ENCODE peak calls at places on chromosome 6, in six cellular contexts. T, G, H, I, Z and L are unnamed samples.

GRCh38 chr6:125193208-125193607 is 39.6 kb downstream of the TPD52L1 start:
- DNase-seq in T (no peak), G (no peak), H (no peak), I (no peak), Z (no peak), L (no peak)

GRCh38 chr6:53939830-53940229 is 145.0 kb downstream of the LRRC1 start:
- DNase-seq in T (no peak), G (no peak), H (no peak), I (no peak), Z (no peak), L (no peak)

GRCh38 chr6:44203955-44204354 is 12.8 kb upstream of the MYMX start:
- DNase-seq in T (no peak), G (no peak), H (no peak), I (no peak), Z (no peak), L (no peak)

GRCh38 chr6:34301408-34301807 is 52.6 kb upstream of the SMIM29 start:
- DNase-seq in T (no peak), G (peak; percentile 66), H (peak; percentile 52), I (peak; percentile 94), Z (no peak), L (no peak)

GRCh38 chr6:85419046-85419759 is 30.7 kb upstream of the NT5E start:
- DNase-seq in T (no peak), G (peak; percentile 44), H (no peak), I (no peak), Z (no peak), L (no peak)

GRCh38 chr6:111291860-111292259 is 191.2 kb downstream of the REV3L start:
- DNase-seq in T (no peak), G (no peak), H (no peak), I (no peak), Z (no peak), L (no peak)

GRCh38 chr6:109182590-109182989 is 87.3 kb downstream of the CEP57L1 start:
- DNase-seq in T (no peak), G (no peak), H (no peak), I (no peak), Z (no peak), L (no peak)

GRCh38 chr6:12977206-12977605 is 260.6 kb downstream of the PHACTR1 start:
- DNase-seq in T (no peak), G (no peak), H (no peak), I (no peak), Z (no peak), L (no peak)

GRCh38 chr6:137297887-137298286 is 78.7 kb upstream of the IFNGR1 start:
- DNase-seq in T (no peak), G (peak; percentile 82), H (no peak), I (peak; percentile 80), Z (no peak), L (no peak)

GRCh38 chr6:38715016-38715809 is at the start of gene DNAH8:
- DNase-seq in T (no peak), G (no peak), H (no peak), I (no peak), Z (no peak), L (no peak)

GRCh38 chr6:45923831-45924391 is 91.7 kb downstream of the CLIC5 start:
- DNase-seq in T (peak; percentile 71), G (no peak), H (no peak), I (peak; percentile 63), Z (peak; percentile 24), L (no peak)

GRCh38 chr6:156595481-156595880 is 181.7 kb upstream of the ARID1B start:
- DNase-seq in T (no peak), G (no peak), H (no peak), I (no peak), Z (no peak), L (no peak)

GRCh38 chr6:144797881-144798589 is 512.9 kb downstream of the UTRN start:
- DNase-seq in T (no peak), G (peak; percentile 21), H (no peak), I (peak; percentile 67), Z (no peak), L (no peak)

GRCh38 chr6:139531148-139531547 is 156.7 kb upstream of the CITED2 start:
- DNase-seq in T (no peak), G (no peak), H (no peak), I (peak; percentile 62), Z (no peak), L (no peak)

GRCh38 chr6:134787261-134787871 is 162.5 kb downstream of the ALDH8A1 start:
- DNase-seq in T (no peak), G (peak; percentile 43), H (no peak), I (peak; percentile 74), Z (no peak), L (no peak)

GRCh38 chr6:166050559-166050958 is 117.1 kb downstream of the TBXT start:
- DNase-seq in T (no peak), G (no peak), H (no peak), I (no peak), Z (no peak), L (no peak)

GRCh38 chr6:68967549-68968300 is 332.6 kb downstream of the ADGRB3 start:
- DNase-seq in T (peak; percentile 51), G (peak; percentile 46), H (peak; percentile 4), I (peak; percentile 29), Z (peak; percentile 60), L (peak; percentile 66)

GRCh38 chr6:1901556-1901955 is 291.8 kb downstream of the FOXC1 start:
- DNase-seq in T (peak; percentile 87), G (no peak), H (no peak), I (peak; percentile 88), Z (no peak), L (no peak)

GRCh38 chr6:39823187-39823815 is 31.1 kb downstream of the DAAM2 start:
- DNase-seq in T (no peak), G (no peak), H (no peak), I (no peak), Z (no peak), L (no peak)

GRCh38 chr6:160306284-160306683 is 41.9 kb upstream of the SLC22A3 start:
- DNase-seq in T (no peak), G (no peak), H (no peak), I (no peak), Z (no peak), L (no peak)

GRCh38 chr6:41462980-41463930 is 82.9 kb upstream of the FOXP4 start:
- DNase-seq in T (peak; percentile 78), G (peak; percentile 83), H (peak; percentile 54), I (peak; percentile 77), Z (peak; percentile 26), L (peak; percentile 93)

GRCh38 chr6:147711511-147711910 is 203.0 kb downstream of the SAMD5 start:
- DNase-seq in T (no peak), G (no peak), H (no peak), I (no peak), Z (no peak), L (no peak)

GRCh38 chr6:136640132-136640915 is 90.1 kb upstream of the MAP7 start:
- DNase-seq in T (no peak), G (no peak), H (no peak), I (peak; percentile 82), Z (no peak), L (no peak)

GRCh38 chr6:38052035-38052434 is 232.5 kb downstream of the ZFAND3 start:
- DNase-seq in T (no peak), G (no peak), H (no peak), I (no peak), Z (no peak), L (no peak)

GRCh38 chr6:73727114-73727513 is 31.1 kb downstream of the CD109 start:
- DNase-seq in T (no peak), G (no peak), H (no peak), I (no peak), Z (no peak), L (no peak)

GRCh38 chr6:67064323-67064722 is 1357.3 kb upstream of the EYS start:
- DNase-seq in T (no peak), G (no peak), H (no peak), I (no peak), Z (no peak), L (no peak)

GRCh38 chr6:113047932-113048331 is 700.8 kb downstream of the RFPL4B start:
- DNase-seq in T (no peak), G (no peak), H (no peak), I (no peak), Z (no peak), L (no peak)

GRCh38 chr6:146281963-146282362 is 253.1 kb downstream of the GRM1 start:
- DNase-seq in T (no peak), G (no peak), H (no peak), I (no peak), Z (no peak), L (no peak)

DNA sequence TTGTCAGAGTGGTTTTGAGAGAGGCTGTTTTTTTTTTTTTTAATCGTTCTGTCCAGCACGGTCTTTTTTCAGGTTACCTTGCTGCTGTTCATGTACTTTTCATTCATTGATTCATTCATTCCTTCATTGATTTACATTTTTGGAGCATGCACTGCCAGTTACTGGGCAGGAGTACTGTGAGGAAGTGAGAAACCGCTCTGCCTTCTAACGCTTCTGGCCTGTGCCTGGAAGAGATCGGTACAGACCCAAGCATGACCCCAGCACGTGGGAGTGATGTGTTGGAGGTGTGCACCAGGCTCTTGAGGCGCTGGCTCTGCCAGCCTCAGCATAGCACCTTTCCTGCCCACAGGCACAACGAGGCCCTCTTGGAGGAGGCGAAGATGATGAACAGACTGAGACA is 9.1 kb downstream of the RIPK1 start:
- DNase-seq in T (no peak), G (no peak), H (no peak), I (no peak), Z (no peak), L (no peak)
- H3K36me3 ChIP-seq in T (peaks cover 61% of the 10 kb centered on the region), G (no peaks in the 10 kb centered on the region), H (peaks cover 43% of the 10 kb centered on the region), I (peaks cover 37% of the 10 kb centered on the region), Z (peaks cover 13% of the 10 kb centered on the region), L (peaks cover 43% of the 10 kb centered on the region)

DNA sequence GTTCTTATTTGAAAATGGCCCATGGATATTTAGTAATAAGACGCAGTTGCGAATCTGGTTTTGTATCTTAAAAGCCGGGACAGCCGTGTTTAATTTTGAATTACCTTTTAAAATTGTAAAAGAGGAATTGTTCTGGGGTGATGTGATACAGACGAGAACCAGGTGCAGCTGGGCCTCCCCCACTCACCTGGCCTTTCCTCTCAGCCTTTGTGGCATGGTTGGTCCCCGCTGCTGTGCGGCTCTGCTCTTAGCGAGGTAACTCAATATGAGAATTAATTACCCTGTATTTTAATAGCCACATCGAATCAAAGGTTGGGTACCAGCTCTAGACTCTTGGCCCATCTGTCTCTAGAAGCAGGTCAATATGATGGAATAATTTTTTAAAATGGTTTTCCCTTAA is 56.5 kb upstream of the DACT2 start:
- DNase-seq in T (no peak), G (no peak), H (no peak), I (no peak), Z (no peak), L (no peak)
- H3K9me3 ChIP-seq in T (peaks cover 18% of the 10 kb centered on the region), G (no peaks in the 10 kb centered on the region), H (no peaks in the 10 kb centered on the region), I (peaks cover 69% of the 10 kb centered on the region), Z (no peaks in the 10 kb centered on the region), L (no peaks in the 10 kb centered on the region)

DNA sequence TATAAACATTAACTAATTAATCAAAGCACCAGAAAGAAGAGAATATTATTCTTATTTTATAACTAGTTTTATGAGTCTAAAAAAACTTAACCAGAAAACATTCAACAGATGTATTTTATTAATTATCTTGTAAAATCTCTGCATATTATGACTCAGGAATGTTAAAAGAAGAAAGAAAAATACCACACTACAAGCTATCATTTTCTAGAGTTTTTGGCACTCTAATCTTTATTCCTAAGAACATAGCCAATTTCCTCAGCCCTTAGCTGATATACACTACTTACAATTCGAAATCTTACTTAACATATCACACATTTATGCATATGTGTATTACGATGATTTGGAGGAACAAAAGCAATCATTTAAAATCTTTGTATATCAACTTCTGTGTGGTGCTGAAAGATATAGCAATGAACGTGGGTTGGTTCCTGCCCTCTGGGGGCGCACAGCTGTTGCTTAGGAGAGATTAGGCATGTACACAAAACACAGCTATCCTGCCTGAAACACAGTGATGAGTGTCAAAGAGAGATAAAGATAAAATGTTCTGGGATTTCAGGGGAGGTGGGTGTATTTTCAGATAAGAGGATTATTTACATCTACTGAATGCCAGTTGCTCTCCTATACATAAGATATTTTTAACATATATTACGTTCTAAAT is 404.5 kb downstream of the SYNE1 start:
- DNase-seq in T (no peak), G (peak; percentile 89), H (no peak), I (peak; percentile 67), Z (no peak), L (no peak)
- H3K36me3 ChIP-seq in T (peaks cover 41% of the 10 kb centered on the region), G (no peaks in the 10 kb centered on the region), H (peaks cover 36% of the 10 kb centered on the region), I (peaks cover 36% of the 10 kb centered on the region), Z (no peaks in the 10 kb centered on the region), L (no peaks in the 10 kb centered on the region)

GRCh38 chr6:63487123-63487813 is 85.0 kb upstream of the LOC128125822 start:
- DNase-seq in T (no peak), G (no peak), H (no peak), I (no peak), Z (no peak), L (no peak)
- H3K9me3 ChIP-seq in T (no peaks in the 10 kb centered on the region), G (no peaks in the 10 kb centered on the region), H (no peaks in the 10 kb centered on the region), I (no peaks in the 10 kb centered on the region), Z (no peaks in the 10 kb centered on the region), L (no peaks in the 10 kb centered on the region)